ENCODE peak calls at places on chromosomes 3 and 15, in four cellular contexts. L is pulmonary artery endothelial cell, Z is lung, A is fibroblast of the conjunctiva. J is an unnamed sample.
A peak's percentile ranks its signal among the peaks of the same experiment; 100 is the strongest.

GRCh38 chr3:134346744-134347143 is 27.5 kb downstream of the AMOTL2 start:
- DNase-seq in A (no peak), L (no peak), Z (no peak), J (no peak)

GRCh38 chr3:61938878-61939549 is 377.6 kb downstream of the PTPRG start:
- DNase-seq in A (no peak), Z (no peak), L (no peak), J (no peak)

GRCh38 chr3:8968375-8968882 is 5.2 kb upstream of the RAD18 start:
- DNase-seq in L (no peak), A (no peak), Z (no peak), J (no peak)

GRCh38 chr15:88118035-88118434 is 138.5 kb downstream of the NTRK3 start:
- DNase-seq in Z (no peak), L (no peak), A (no peak), J (no peak)

GRCh38 chr3:151015762-151016161 is 43.2 kb upstream of the CLRN1 start:
- DNase-seq in L (no peak), Z (no peak), A (no peak), J (no peak)

GRCh38 chr3:160709477-160710182 is 32.7 kb downstream of the ARL14 start:
- DNase-seq in Z (no peak), A (no peak), L (no peak), J (no peak)

GRCh38 chr15:83559310-83559966 is 94.5 kb upstream of the ADAMTSL3 start:
- DNase-seq in Z (peak; percentile 59), A (peak; percentile 61), L (peak; percentile 8), J (peak; percentile 43)

GRCh38 chr15:94582368-94582767 is 351.0 kb downstream of the MCTP2 start:
- DNase-seq in L (peak; percentile 53), A (no peak), Z (no peak), J (peak; percentile 26)

GRCh38 chr3:196124608-196125007 is 42.7 kb upstream of the TFRC start:
- DNase-seq in Z (no peak), A (no peak), L (no peak), J (no peak)

GRCh38 chr15:71219101-71219500 is 103.8 kb downstream of the THSD4 start:
- DNase-seq in L (no peak), Z (no peak), A (no peak), J (no peak)

GRCh38 chr3:145882416-145882815 is 278.6 kb downstream of the PLOD2 start:
- DNase-seq in Z (no peak), A (no peak), L (no peak), J (no peak)

GRCh38 chr3:124972457-124972856 is 37.9 kb upstream of the MUC13 start:
- DNase-seq in Z (no peak), A (no peak), L (no peak), J (peak; percentile 75)

GRCh38 chr3:195187609-195188529 is 83.1 kb downstream of the XXYLT1 start:
- DNase-seq in L (no peak), Z (no peak), A (peak; percentile 38), J (no peak)

GRCh38 chr3:31980530-31981205 is 394 bp downstream of the OSBPL10 start:
- DNase-seq in Z (peak; percentile 79), L (no peak), A (no peak), J (peak; percentile 62)

GRCh38 chr15:48865387-48866079 is 12.4 kb upstream of the EID1 start:
- DNase-seq in L (no peak), A (no peak), Z (no peak), J (no peak)

GRCh38 chr3:67094769-67095168 is 96.7 kb downstream of the KBTBD8 start:
- DNase-seq in Z (no peak), A (peak; percentile 13), L (no peak), J (peak; percentile 44)

GRCh38 chr3:134328147-134328591 is 46.1 kb downstream of the AMOTL2 start:
- DNase-seq in Z (no peak), L (no peak), A (peak; percentile 77), J (no peak)

GRCh38 chr3:160221019-160221418 is 4.2 kb upstream of the C3orf80 start:
- DNase-seq in Z (no peak), A (no peak), L (no peak), J (no peak)

GRCh38 chr15:47705601-47706000 is 11.7 kb upstream of the SEMA6D start:
- DNase-seq in L (no peak), Z (no peak), A (no peak), J (no peak)

GRCh38 chr3:30201715-30202114 is 404.7 kb upstream of the TGFBR2 start:
- DNase-seq in L (no peak), A (no peak), Z (no peak), J (no peak)

GRCh38 chr3:22951910-22952309 is 251.2 kb upstream of the UBE2E2 start:
- DNase-seq in L (no peak), Z (no peak), A (no peak), J (no peak)

GRCh38 chr3:33926998-33927605 is 128.7 kb downstream of the PDCD6IP start:
- DNase-seq in A (no peak), L (no peak), Z (no peak), J (no peak)

GRCh38 chr3:52843881-52844280 is 9.1 kb upstream of the MUSTN1 start:
- DNase-seq in L (no peak), A (no peak), Z (no peak), J (no peak)

GRCh38 chr3:175325440-175325839 is 466.3 kb downstream of the NAALADL2 start:
- DNase-seq in A (no peak), Z (no peak), L (no peak), J (no peak)

GRCh38 chr3:58167431-58168351 is 43.1 kb downstream of the DNASE1L3 start:
- DNase-seq in A (peak; percentile 56), Z (peak; percentile 57), L (no peak), J (peak; percentile 74)

GRCh38 chr15:79881254-79881653 is 15.6 kb downstream of the MTHFS start:
- DNase-seq in L (no peak), A (no peak), Z (no peak), J (no peak)

GRCh38 chr15:78060232-78060631 is 17.3 kb downstream of the TBC1D2B start:
- DNase-seq in L (no peak), A (no peak), Z (no peak), J (no peak)

GRCh38 chr3:188246905-188247304 is 92.9 kb downstream of the LPP start:
- DNase-seq in L (no peak), A (no peak), Z (no peak), J (no peak)

GRCh38 chr3:88192631-88193030 is 42.9 kb downstream of the C3orf38 start:
- DNase-seq in L (no peak), Z (no peak), A (no peak), J (no peak)

GRCh38 chr3:13379191-13379830 is 40.8 kb downstream of the NUP210 start:
- DNase-seq in L (no peak), Z (no peak), A (no peak), J (no peak)

GRCh38 chr15:99963096-99963825 is 230.0 kb upstream of the LYSMD4 start:
- DNase-seq in A (no peak), Z (no peak), L (no peak), J (no peak)

GRCh38 chr15:42151736-42152135 is 4.7 kb downstream of the PLA2G4F start:
- DNase-seq in A (no peak), Z (no peak), L (no peak), J (no peak)

GRCh38 chr3:129553771-129554170 is 10.8 kb downstream of the H1-8 start:
- DNase-seq in L (no peak), A (no peak), Z (no peak), J (no peak)

GRCh38 chr15:33131880-33132279 is 62.6 kb downstream of the FMN1 start:
- DNase-seq in Z (no peak), A (peak; percentile 14), L (no peak), J (no peak)

GRCh38 chr3:48130321-48130881 is 57.8 kb downstream of the CDC25A start:
- DNase-seq in Z (peak; percentile 48), L (peak; percentile 62), A (peak; percentile 24), J (peak; percentile 74)

GRCh38 chr3:54257114-54257513 is 134.8 kb downstream of the CACNA2D3 start:
- DNase-seq in Z (no peak), L (no peak), A (no peak), J (no peak)

GRCh38 chr3:7585052-7585451 is 724.1 kb downstream of the GRM7 start:
- DNase-seq in A (no peak), Z (no peak), L (no peak), J (no peak)

GRCh38 chr3:42632146-42632545 is 21.4 kb upstream of the ZBTB47 start:
- DNase-seq in Z (no peak), L (no peak), A (no peak), J (no peak)

GRCh38 chr3:34864011-34864410 is 775.3 kb upstream of the ARPP21 start:
- DNase-seq in Z (no peak), A (no peak), L (no peak), J (no peak)